ENCODE peak calls at places on chromosomes 11 and 22, in eight cellular contexts. E, Q, G, F, D, X, J and T are unnamed samples.

GRCh38 chr11:134124660-134125451 is 56.0 kb downstream of the JAM3 start:
- DNase-seq in E (no peak), Q (no peak), G (peak), F (no peak), D (peak), X (no peak), J (no peak), T (peak)

GRCh38 chr11:12167098-12167999 is 57.0 kb downstream of the MICAL2 start:
- DNase-seq in E (no peak), Q (no peak), G (peak), F (no peak), D (no peak), X (peak), J (no peak), T (no peak)

GRCh38 chr11:67522844-67523555 is at the start of gene CABP2:
- DNase-seq in E (no peak), Q (no peak), G (no peak), F (no peak), D (no peak), X (no peak), J (no peak), T (no peak)

GRCh38 chr11:128394436-128395089 is 192.8 kb downstream of the ETS1 start:
- DNase-seq in E (no peak), Q (no peak), G (no peak), F (no peak), D (no peak), X (no peak), J (no peak), T (no peak)

GRCh38 chr11:12287374-12288211 is 89.8 kb upstream of the PARVA start:
- DNase-seq in E (peak), Q (no peak), G (no peak), F (no peak), D (peak), X (peak), J (peak), T (no peak)

GRCh38 chr11:77278595-77279506 is 22.6 kb downstream of the GDPD4 start:
- DNase-seq in E (no peak), Q (no peak), G (no peak), F (no peak), D (no peak), X (no peak), J (no peak), T (no peak)

GRCh38 chr11:12617632-12618031 is 56.6 kb upstream of the TEAD1 start:
- DNase-seq in E (no peak), Q (no peak), G (no peak), F (no peak), D (no peak), X (no peak), J (no peak), T (no peak)

GRCh38 chr11:95255523-95256165 is 24.6 kb upstream of the SESN3 start:
- DNase-seq in E (no peak), Q (no peak), G (no peak), F (no peak), D (no peak), X (no peak), J (no peak), T (no peak)

GRCh38 chr22:35697142-35697541 is 20.5 kb upstream of the APOL5 start:
- DNase-seq in E (no peak), Q (no peak), G (no peak), F (peak), D (no peak), X (no peak), J (no peak), T (no peak)

GRCh38 chr22:41563051-41563711 is 2.4 kb downstream of the CSDC2 start:
- DNase-seq in E (peak), Q (no peak), G (no peak), F (no peak), D (peak), X (peak), J (no peak), T (no peak)

GRCh38 chr11:124096364-124096763 is 18.9 kb upstream of the VWA5A start:
- DNase-seq in E (no peak), Q (no peak), G (no peak), F (no peak), D (no peak), X (no peak), J (no peak), T (no peak)

GRCh38 chr22:44438056-44438455 is 60.0 kb downstream of the RTL6 start:
- DNase-seq in E (no peak), Q (no peak), G (no peak), F (no peak), D (no peak), X (no peak), J (no peak), T (no peak)

GRCh38 chr11:78935408-78936101 is 360.9 kb upstream of the NARS2 start:
- DNase-seq in E (no peak), Q (no peak), G (no peak), F (no peak), D (no peak), X (peak), J (no peak), T (no peak)